ENCODE peak calls at places on chromosomes 7 and 10, in four cellular contexts. G is HepG2, C is K562, L is SK-N-SH. W is an unnamed sample.

GRCh38 chr10:61758440-61758839 is 95.7 kb downstream of the CABCOCO1 start:
- DNase-seq in G (no peak), L (no peak), C (no peak), W (no peak)

GRCh38 chr7:34011711-34012110 is 106.4 kb downstream of the BMPER start:
- DNase-seq in C (no peak), L (no peak), G (no peak), W (no peak)

GRCh38 chr7:157122800-157123495 is 15.8 kb upstream of the UBE3C start:
- DNase-seq in C (peak; percentile 10), L (peak; percentile 40), G (no peak), W (no peak)

GRCh38 chr10:73837072-73837471 is 25.7 kb upstream of the NDST2 start:
- DNase-seq in C (no peak), G (no peak), L (no peak), W (no peak)

GRCh38 chr10:4889959-4890358 is 64.0 kb downstream of the AKR1E2 start:
- DNase-seq in C (no peak), G (peak; percentile 77), L (no peak), W (no peak)

GRCh38 chr7:8261711-8262695 is at the start of gene ICA1:
- DNase-seq in C (peak; percentile 78), L (peak; percentile 90), G (no peak), W (no peak)

GRCh38 chr7:42914009-42914725 is 2.3 kb upstream of the C7orf25 start:
- DNase-seq in G (no peak), L (no peak), C (no peak), W (no peak)

GRCh38 chr10:114413398-114413797 is 9.1 kb upstream of the AFAP1L2 start:
- DNase-seq in L (no peak), C (no peak), G (no peak), W (peak; percentile 36)

GRCh38 chr7:73828107-73828803 is 2.5 kb upstream of the CLDN4 start:
- DNase-seq in L (peak; percentile 93), C (peak; percentile 77), G (peak; percentile 89), W (peak; percentile 90)

GRCh38 chr10:63264852-63265617 is 131.9 kb downstream of the NRBF2 start:
- DNase-seq in L (peak; percentile 46), G (peak; percentile 44), C (peak; percentile 61), W (no peak)

GRCh38 chr10:86966008-86966654 is 2.2 kb upstream of the ADIRF start:
- DNase-seq in C (no peak), L (no peak), G (no peak), W (no peak)

GRCh38 chr7:104695563-104695962 is 318.4 kb upstream of the KMT2E start:
- DNase-seq in C (no peak), G (no peak), L (no peak), W (no peak)
- TF ChIP-seq SIN3A in C (no peak), G (no peak), L (no peak), W (no peak)

GRCh38 chr7:117588352-117588794 is 108.5 kb downstream of the CFTR start:
- DNase-seq in G (peak; percentile 18), L (no peak), C (no peak), W (no peak)
- TF ChIP-seq ELF1 in G (no peak), L (no peak), C (no peak), W (no peak)

GRCh38 chr10:74888947-74889661 is 62.7 kb downstream of the KAT6B start:
- DNase-seq in G (peak; percentile 20), L (no peak), C (no peak), W (peak; percentile 3)
- TF ChIP-seq SIN3A in G (no peak), L (no peak), C (no peak), W (no peak)

DNA sequence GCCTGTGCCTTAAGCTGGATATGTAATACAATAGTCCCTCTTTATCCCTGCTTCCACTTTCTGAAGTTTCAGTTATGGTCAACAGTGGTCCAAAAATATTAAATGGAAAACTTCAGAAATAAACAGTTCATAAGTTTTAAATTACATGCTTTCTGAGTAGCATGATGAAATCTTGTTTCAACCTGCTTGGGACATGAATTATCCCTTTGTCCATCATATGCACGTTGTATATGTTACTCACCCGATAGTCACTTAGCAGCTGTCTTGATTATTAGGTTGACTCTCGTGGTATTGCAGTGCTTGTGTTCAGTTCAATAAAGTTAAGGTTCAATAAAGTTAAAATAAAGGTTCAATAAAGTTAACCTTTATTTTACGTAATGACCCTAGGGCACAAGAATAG is 25.5 kb downstream of the C1GALT1 start:
- DNase-seq in G (no peak), L (no peak), C (no peak), W (no peak)
- TF ChIP-seq ELF1 in G (no peak), L (no peak), C (no peak), W (no peak)

DNA sequence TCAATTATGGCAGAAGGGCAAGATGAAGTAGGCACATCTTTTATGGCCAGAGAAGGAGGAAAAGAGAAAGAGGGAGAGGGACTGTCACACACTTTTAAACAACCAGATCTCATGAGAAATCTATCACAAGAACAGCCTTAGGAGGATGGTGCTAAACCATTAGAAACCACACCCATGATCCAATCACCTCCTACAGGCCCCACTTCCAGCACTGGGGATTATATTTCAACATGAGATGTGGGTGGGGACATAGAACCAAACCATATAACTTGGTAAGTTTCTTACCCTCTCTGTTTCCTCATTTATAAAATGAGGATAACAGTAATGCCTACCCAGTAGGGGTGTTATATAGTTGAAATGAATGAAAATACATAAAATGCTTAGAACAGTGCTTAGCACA is 66.0 kb downstream of the CHCHD3 start:
- DNase-seq in C (no peak), G (no peak), L (no peak), W (no peak)
- TF ChIP-seq SIN3A in C (no peak), G (no peak), L (no peak), W (no peak)

DNA sequence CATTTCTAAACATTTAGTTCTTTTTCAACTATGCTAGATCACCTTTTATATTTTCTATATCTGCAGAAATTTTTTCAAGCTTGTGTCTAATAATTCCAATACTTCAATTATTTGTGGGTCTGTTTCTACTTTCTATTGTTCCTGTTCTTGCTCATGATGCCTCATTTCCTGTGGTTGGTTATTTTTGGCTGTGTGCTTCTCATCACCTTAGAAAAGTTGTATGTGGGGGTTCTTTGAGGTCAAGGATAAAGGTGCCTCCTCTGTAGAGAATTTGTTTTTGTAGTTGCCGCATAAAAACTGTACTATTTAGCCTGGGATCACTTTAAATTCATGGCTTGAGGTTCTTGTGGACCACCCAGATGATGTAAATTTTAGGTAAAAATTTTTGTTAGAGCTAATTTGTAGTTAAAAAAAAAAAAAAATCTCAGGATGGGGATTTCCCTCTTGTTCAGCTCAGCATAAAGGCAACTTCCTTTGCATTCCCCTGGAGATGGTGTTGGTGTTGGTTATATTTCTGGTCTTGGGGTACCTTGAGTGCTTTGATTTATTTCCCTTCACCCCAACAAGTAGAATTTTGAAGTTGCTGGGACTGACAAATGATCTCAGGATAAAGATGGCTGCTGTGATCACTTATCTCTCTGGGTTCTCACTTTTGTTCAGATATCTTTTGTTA is 27.0 kb upstream of the JAZF1 start:
- DNase-seq in L (no peak), C (no peak), G (no peak), W (no peak)
- TF ChIP-seq ELF1 in L (no peak), C (no peak), G (no peak), W (no peak)

DNA sequence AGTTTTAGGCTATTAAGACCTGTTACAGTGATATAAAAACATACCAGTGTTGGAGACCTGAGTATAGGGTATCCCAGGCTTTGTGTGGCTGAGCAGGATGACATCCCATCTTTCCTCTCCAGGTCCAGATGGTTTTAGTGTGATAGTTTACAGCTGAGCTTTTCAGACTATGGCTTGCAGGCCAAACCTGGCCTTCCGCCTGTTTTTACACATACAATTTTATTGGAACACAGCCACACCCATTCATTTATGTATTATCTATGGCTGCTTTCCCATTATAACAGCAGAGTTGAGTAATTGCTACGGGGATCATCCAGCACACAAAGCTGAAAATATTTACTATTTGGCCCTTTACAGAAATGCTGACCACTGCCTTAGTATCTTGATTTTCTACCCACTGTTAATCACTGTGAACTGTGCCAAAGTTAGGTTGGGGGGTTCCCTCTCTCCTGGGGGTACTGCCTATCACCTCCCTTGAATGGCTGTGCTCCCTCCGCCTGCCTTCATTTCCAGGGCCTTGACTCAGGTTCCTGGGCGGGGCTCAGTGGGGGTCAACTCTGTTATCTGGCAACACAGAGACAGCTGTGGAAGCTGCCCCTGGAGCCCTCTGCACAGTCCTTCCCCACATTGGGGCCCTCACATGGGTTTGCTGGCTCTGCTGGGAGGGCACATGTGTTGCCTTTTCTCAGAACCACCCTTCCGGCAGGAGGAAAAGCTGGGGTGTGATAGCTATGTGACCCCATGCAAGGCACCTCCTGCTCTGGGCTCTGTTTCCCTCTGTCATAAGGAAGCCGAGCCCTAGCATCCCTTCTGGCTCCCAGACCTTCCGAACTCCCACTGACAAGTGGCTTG is 40.3 kb upstream of the SH2D4B start:
- DNase-seq in G (no peak), L (no peak), C (peak; percentile 92), W (no peak)
- TF ChIP-seq SIN3A in G (no peak), L (no peak), C (peak; percentile 90), W (no peak)

GRCh38 chr7:17682586-17682985 is 257.7 kb downstream of the SNX13 start:
- DNase-seq in G (no peak), C (no peak), L (no peak), W (no peak)
- TF ChIP-seq ELF1 in G (no peak), C (no peak), L (no peak), W (no peak)

GRCh38 chr7:149595078-149595477 is 97.5 kb upstream of the ZNF746 start:
- DNase-seq in G (no peak), C (no peak), L (no peak), W (no peak)
- TF ChIP-seq SIN3A in G (no peak), C (no peak), L (no peak), W (no peak)

W was measured in HCT116.